ENCODE peak calls at places on chromosome 15, in eight cellular contexts. T is cardiac muscle cell, Y is H9, C is pancreas, J is brain microvascular endothelial cell, B is IMR-90, X is RWPE1, I is fibroblast of lung. N is an unnamed sample.
A peak's percentile ranks its signal among the peaks of the same experiment; 100 is the strongest.

GRCh38 chr15:66923438-66923881 is 141.9 kb upstream of the SMAD3 start:
- DNase-seq in T (peak; percentile 47), Y (peak; percentile 82), C (peak; percentile 31), J (no peak), B (no peak), X (no peak), I (no peak), N (no peak)

GRCh38 chr15:25060996-25061620 is 106.3 kb downstream of the SNRPN start:
- DNase-seq in T (no peak), Y (peak; percentile 12), C (no peak), J (no peak), B (no peak), X (no peak), I (no peak), N (no peak)

GRCh38 chr15:79811406-79812405 is 85.1 kb downstream of the MTHFS start:
- DNase-seq in T (peak; percentile 42), Y (no peak), C (peak; percentile 80), J (no peak), B (peak; percentile 25), X (peak; percentile 20), I (peak; percentile 61), N (no peak)

GRCh38 chr15:39142500-39142899 is 438.4 kb upstream of the THBS1 start:
- DNase-seq in T (no peak), Y (no peak), C (no peak), J (no peak), B (no peak), X (no peak), I (no peak), N (no peak)

GRCh38 chr15:38696120-38696727 is 131.6 kb upstream of the RASGRP1 start:
- DNase-seq in T (no peak), Y (no peak), C (no peak), J (peak; percentile 47), B (peak; percentile 63), X (no peak), I (peak; percentile 69), N (peak; percentile 56)

GRCh38 chr15:25641762-25642161 is 202.9 kb upstream of the UBE3A start:
- DNase-seq in T (no peak), Y (no peak), C (no peak), J (no peak), B (no peak), X (no peak), I (no peak), N (no peak)

GRCh38 chr15:75347222-75348033 is 589 bp downstream of the NEIL1 start:
- DNase-seq in T (peak; percentile 74), Y (peak; percentile 65), C (peak; percentile 67), J (no peak), B (no peak), X (peak; percentile 41), I (no peak), N (peak; percentile 31)

GRCh38 chr15:77457619-77458265 is 37.1 kb downstream of the HMG20A start:
- DNase-seq in T (no peak), Y (no peak), C (no peak), J (peak; percentile 27), B (peak; percentile 68), X (no peak), I (peak; percentile 75), N (no peak)

GRCh38 chr15:25737218-25737643 is 125.9 kb downstream of the ATP10A start:
- DNase-seq in T (peak; percentile 21), Y (no peak), C (no peak), J (no peak), B (peak; percentile 41), X (no peak), I (peak; percentile 48), N (no peak)

GRCh38 chr15:50778089-50778488 is 12.6 kb upstream of the SPPL2A start:
- DNase-seq in T (no peak), Y (no peak), C (peak; percentile 46), J (no peak), B (no peak), X (no peak), I (no peak), N (no peak)

GRCh38 chr15:58249646-58250312 is 111.6 kb downstream of the AQP9 start:
- DNase-seq in T (no peak), Y (no peak), C (no peak), J (no peak), B (no peak), X (no peak), I (no peak), N (no peak)

GRCh38 chr15:31328999-31329639 is 2.5 kb downstream of the KLF13 start:
- DNase-seq in T (no peak), Y (peak; percentile 68), C (peak; percentile 62), J (no peak), B (no peak), X (peak; percentile 54), I (no peak), N (no peak)

GRCh38 chr15:96334017-96334704 is 3.7 kb downstream of the NR2F2 start:
- DNase-seq in T (no peak), Y (peak; percentile 38), C (no peak), J (peak; percentile 9), B (no peak), X (no peak), I (peak; percentile 22), N (no peak)

GRCh38 chr15:70833897-70834765 is 19.8 kb downstream of the LARP6 start:
- DNase-seq in T (no peak), Y (peak; percentile 59), C (peak; percentile 55), J (peak; percentile 57), B (peak; percentile 91), X (peak; percentile 93), I (peak; percentile 82), N (no peak)

GRCh38 chr15:74815121-74815933 is 2.7 kb downstream of the LMAN1L start:
- DNase-seq in T (no peak), Y (no peak), C (peak; percentile 61), J (no peak), B (no peak), X (no peak), I (no peak), N (no peak)

GRCh38 chr15:32668942-32669341 is 27.4 kb downstream of the SCG5 start:
- DNase-seq in T (no peak), Y (peak; percentile 77), C (no peak), J (no peak), B (no peak), X (no peak), I (no peak), N (no peak)

GRCh38 chr15:59410448-59410896 is 27.5 kb upstream of the FAM81A start:
- DNase-seq in T (no peak), Y (no peak), C (peak; percentile 14), J (no peak), B (no peak), X (no peak), I (peak; percentile 22), N (no peak)

GRCh38 chr15:30671309-30671708 is 45.4 kb downstream of the ARHGAP11B start:
- DNase-seq in T (no peak), Y (no peak), C (no peak), J (no peak), B (no peak), X (no peak), I (no peak), N (no peak)

GRCh38 chr15:37452498-37452897 is 352.1 kb upstream of the MEIS2 start:
- DNase-seq in T (no peak), Y (no peak), C (no peak), J (no peak), B (no peak), X (no peak), I (no peak), N (no peak)

GRCh38 chr15:63203451-63204090 is 14.2 kb downstream of the RAB8B start:
- DNase-seq in T (no peak), Y (no peak), C (no peak), J (peak; percentile 47), B (peak; percentile 76), X (no peak), I (peak; percentile 70), N (peak; percentile 19)

GRCh38 chr15:101272584-101272983 is 4.7 kb downstream of the SELENOS start:
- DNase-seq in T (no peak), Y (no peak), C (no peak), J (no peak), B (no peak), X (no peak), I (no peak), N (no peak)

GRCh38 chr15:68340711-68341671 is 63.4 kb downstream of the FEM1B start:
- DNase-seq in T (peak; percentile 54), Y (no peak), C (no peak), J (no peak), B (no peak), X (no peak), I (peak; percentile 29), N (no peak)
- H3K27ac ChIP-seq in T (peak overlapping the region; percentile 61), Y (no peak overlapping the region), C (no peak overlapping the region), J (no peak overlapping the region), B (no peak overlapping the region), X (no peak overlapping the region), I (no peak overlapping the region), N (no peak overlapping the region)

GRCh38 chr15:34969340-34970097 is at the start of gene AQR:
- DNase-seq in T (peak; percentile 98), Y (peak; percentile 97), C (peak; percentile 96), J (peak; percentile 97), B (peak; percentile 98), X (peak; percentile 93), I (peak; percentile 98), N (peak; percentile 84)
- TF ChIP-seq CTCF in T (peak; percentile 79), Y (peak; percentile 70), C (peak; percentile 82), J (peak; percentile 86), B (peak; percentile 90), X (peak; percentile 92), I (peak; percentile 73), N (peak; percentile 82)

DNA sequence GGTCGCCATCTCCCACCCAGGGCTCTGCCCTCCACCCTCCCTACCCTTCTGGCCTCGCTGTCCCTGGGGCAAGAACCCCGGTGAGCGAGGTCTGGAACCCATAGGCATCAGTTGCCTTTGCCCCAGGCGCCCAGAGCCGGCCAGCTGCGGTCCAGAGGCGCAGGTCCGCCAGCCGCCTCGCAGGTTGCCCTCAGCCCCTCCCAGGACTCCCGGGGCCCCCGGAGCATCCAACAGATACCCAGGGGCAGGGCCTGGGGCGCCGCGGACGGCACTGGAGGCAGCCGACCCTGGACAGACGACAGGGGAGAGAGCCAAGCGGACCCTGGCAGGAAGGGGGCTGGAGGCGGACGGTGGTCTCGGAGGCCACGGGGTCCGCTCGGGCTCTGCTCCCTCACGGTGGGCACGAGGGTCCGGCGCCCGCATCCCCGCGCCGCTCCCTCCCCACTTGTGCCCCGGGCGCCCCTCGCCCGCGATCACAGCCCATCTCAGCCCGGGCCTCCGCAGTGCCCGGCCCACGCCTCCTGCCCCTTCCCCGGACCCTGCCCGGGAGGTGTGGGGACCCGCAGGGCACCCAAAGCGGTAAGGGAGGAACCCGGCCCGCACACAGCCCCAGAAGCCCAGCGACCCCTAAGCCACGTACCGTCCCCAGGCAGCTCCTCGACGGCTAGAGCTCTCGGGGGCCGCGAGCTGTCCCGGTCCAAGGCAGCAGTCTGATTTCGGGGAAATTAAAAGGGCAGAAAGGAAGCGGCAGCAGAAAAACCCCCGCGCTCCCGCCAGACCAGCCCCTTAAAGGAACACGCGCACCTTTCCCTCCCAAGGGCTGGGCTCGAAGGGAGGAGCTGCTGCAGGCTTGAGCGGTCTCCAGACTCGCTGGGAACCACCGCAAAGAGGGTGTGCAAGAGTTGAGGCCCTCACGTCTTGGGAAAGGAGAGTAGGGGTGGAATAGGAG is at the start of gene HAPLN3:
- DNase-seq in T (peak; percentile 37), Y (peak; percentile 67), C (no peak), J (peak; percentile 24), B (peak; percentile 47), X (peak; percentile 64), I (peak; percentile 45), N (peak; percentile 28)
- H3K27ac ChIP-seq in T (peak within 1 kb of the TSS; percentile 36), Y (no peak within 1 kb of the TSS), C (no peak within 1 kb of the TSS), J (no peak within 1 kb of the TSS), B (no peak within 1 kb of the TSS), X (peak within 1 kb of the TSS; percentile 67), I (no peak within 1 kb of the TSS), N (peak within 1 kb of the TSS; percentile 74)

DNA sequence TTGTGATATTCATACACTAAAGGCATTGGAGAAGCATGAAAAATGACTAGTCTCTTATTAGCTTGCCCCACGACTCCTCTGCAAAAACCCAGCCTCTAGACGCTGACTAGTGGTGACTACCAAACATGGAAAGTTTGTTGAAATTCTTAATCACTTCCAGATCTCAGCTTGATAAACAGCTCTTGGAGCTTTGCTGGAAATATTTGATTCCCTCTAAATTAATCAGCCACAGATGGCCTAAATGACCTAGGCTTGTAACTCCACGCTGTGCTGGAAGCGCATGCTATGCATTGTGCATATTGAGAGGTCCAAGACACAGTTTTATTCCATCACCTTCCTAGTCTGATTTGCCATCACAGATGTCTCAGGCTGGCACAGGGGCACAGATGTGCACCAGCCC is 244.7 kb upstream of the ST8SIA2 start:
- DNase-seq in T (no peak), Y (no peak), C (no peak), J (no peak), B (peak; percentile 15), X (no peak), I (no peak), N (no peak)
- TF ChIP-seq CTCF in T (no peak), Y (no peak), C (no peak), J (no peak), B (no peak), X (no peak), I (no peak), N (no peak)

N was measured in CD4-positive, alpha-beta T cell.